ENCODE peak calls at places on chromosomes 7 and 10, in nine cellular contexts. B is ovary, H is GM12891, R is HepG2, X is GM12892, W is sigmoid colon, L is body of pancreas, I is testis, E is heart left ventricle. Y is an unnamed sample.

GRCh38 chr7:122663733-122664132 is 35.2 kb downstream of the RNF133 start:
- DNase-seq in L (no peak), E (no peak), I (no peak), W (no peak), H (no peak), B (no peak), X (no peak), R (no peak), Y (no peak)

GRCh38 chr7:133434246-133434865 is 181.5 kb downstream of the EXOC4 start:
- DNase-seq in I (no peak), R (peak), B (no peak), W (no peak), L (no peak), E (no peak), X (no peak), H (no peak), Y (peak)

GRCh38 chr7:34735526-34735925 is 77.5 kb downstream of the NPSR1 start:
- DNase-seq in W (no peak), B (no peak), X (no peak), L (no peak), E (no peak), R (no peak), I (no peak), H (no peak), Y (no peak)

GRCh38 chr7:117489911-117490310 is 10.1 kb downstream of the CFTR start:
- DNase-seq in I (no peak), W (no peak), X (no peak), L (no peak), B (no peak), R (peak), E (no peak), H (no peak), Y (no peak)

GRCh38 chr7:115844857-115845256 is 185.7 kb downstream of the TFEC start:
- DNase-seq in W (no peak), H (no peak), L (no peak), B (no peak), I (no peak), X (no peak), E (no peak), R (no peak), Y (no peak)

GRCh38 chr10:89235073-89235798 is 16.3 kb downstream of the LIPA start:
- DNase-seq in E (peak), H (no peak), W (peak), R (no peak), X (no peak), B (no peak), I (peak), L (peak), Y (no peak)

GRCh38 chr7:114708646-114709045 is 213.2 kb upstream of the MDFIC start:
- DNase-seq in R (no peak), I (no peak), E (no peak), W (no peak), B (no peak), H (no peak), X (no peak), L (peak), Y (no peak)

GRCh38 chr7:16526742-16527540 is at the start of gene LRRC72:
- DNase-seq in L (no peak), W (no peak), R (no peak), E (no peak), I (no peak), H (no peak), X (no peak), B (no peak), Y (no peak)

GRCh38 chr7:13037216-13037615 is 349.8 kb downstream of the ARL4A start:
- DNase-seq in H (no peak), B (no peak), I (no peak), R (no peak), L (no peak), W (no peak), E (no peak), X (no peak), Y (no peak)

GRCh38 chr7:99918959-99919813 is at the start of gene TRIM4:
- DNase-seq in L (peak), E (peak), I (peak), W (peak), B (peak), X (peak), R (peak), H (peak), Y (peak)

GRCh38 chr10:118672766-118673715 is 77.6 kb upstream of the PRLHR start:
- DNase-seq in R (no peak), E (no peak), L (no peak), I (no peak), W (peak), H (no peak), X (no peak), B (no peak), Y (no peak)

GRCh38 chr7:124074007-124074406 is 41.1 kb upstream of the TMEM229A start:
- DNase-seq in L (no peak), X (no peak), W (no peak), B (no peak), H (no peak), I (peak), R (no peak), E (no peak), Y (no peak)

GRCh38 chr7:27191716-27192545 is 6.9 kb upstream of the HOXA11 start:
- DNase-seq in H (no peak), I (no peak), B (no peak), X (no peak), E (no peak), L (no peak), R (no peak), W (peak), Y (no peak)

GRCh38 chr10:24385776-24386175 is 176.8 kb downstream of the KIAA1217 start:
- DNase-seq in I (peak), B (peak), W (no peak), E (peak), X (no peak), R (no peak), L (no peak), H (no peak), Y (no peak)

GRCh38 chr7:101560856-101561255 is 68.2 kb downstream of the MYL10 start:
- DNase-seq in X (no peak), L (no peak), W (peak), R (no peak), I (no peak), H (no peak), B (no peak), E (no peak), Y (no peak)

GRCh38 chr10:8511026-8511425 is 456.5 kb downstream of the GATA3 start:
- DNase-seq in X (no peak), H (no peak), I (no peak), W (no peak), R (no peak), B (no peak), L (no peak), E (no peak), Y (no peak)

GRCh38 chr10:93272884-93273675 is 199.4 kb downstream of the CYP26A1 start:
- DNase-seq in X (no peak), E (no peak), H (no peak), I (no peak), B (no peak), R (no peak), W (no peak), L (no peak), Y (no peak)

GRCh38 chr7:1270181-1270580 is 37.5 kb downstream of the UNCX start:
- DNase-seq in B (no peak), H (no peak), R (no peak), L (no peak), W (no peak), E (no peak), X (no peak), I (no peak), Y (no peak)

GRCh38 chr10:43676360-43676759 is 27.7 kb upstream of the ZNF32 start:
- DNase-seq in X (no peak), I (no peak), R (no peak), L (no peak), W (peak), H (no peak), E (no peak), B (no peak), Y (no peak)

DNA sequence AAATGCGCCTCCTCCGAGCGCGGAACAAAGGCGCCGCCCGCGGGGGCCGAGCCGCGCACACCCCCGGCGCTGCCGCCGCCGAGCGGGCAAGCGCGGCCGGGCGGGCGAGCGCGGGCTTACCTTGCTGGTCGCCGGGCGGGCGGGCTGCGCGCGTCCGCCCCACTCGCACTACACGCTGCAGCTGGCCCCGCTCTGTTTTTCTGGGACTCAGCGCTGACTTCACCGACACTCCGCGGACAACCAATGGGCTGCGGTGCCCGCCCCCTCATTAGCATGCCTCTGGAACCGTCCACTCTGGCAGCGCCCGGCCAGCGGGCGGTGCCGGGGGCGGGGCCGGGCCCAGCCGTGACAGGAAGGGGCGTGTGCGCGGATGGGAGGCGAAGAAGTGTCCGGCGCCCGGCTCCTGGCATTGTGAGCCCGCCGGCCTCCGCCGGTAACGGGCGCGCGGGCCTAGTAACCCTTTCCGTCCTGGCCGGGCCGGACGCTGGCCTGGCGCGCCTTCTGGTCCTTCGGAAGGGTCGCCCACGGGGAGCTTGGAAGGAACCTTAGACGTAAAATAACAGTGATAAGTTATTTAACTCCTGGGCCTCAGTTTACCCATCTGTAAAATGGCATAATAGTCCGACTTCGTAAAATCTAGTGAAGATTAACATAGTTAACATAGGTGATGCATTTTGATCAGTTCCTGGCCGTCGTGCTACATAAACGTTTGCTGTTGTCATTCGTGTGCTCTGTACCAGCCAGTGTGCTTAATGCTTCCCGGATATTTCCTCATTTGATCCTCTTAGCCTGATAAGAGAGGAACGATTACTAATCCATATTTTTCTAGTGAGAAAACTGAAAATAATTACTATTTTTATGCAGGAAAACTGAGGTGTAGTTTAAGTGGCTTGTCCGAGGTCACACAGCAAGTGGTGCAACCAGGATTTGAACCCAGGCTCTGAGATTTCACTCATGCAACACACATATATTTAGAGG is at the start of gene SORBS1:
- DNase-seq in I (peak), L (peak), E (peak), H (peak), W (peak), X (peak), R (peak), B (peak), Y (peak)
- TF ChIP-seq POLR2A in I (peak), L (peak), E (peak), H (no peak), W (no peak), X (peak), R (peak), B (peak), Y (peak)

DNA sequence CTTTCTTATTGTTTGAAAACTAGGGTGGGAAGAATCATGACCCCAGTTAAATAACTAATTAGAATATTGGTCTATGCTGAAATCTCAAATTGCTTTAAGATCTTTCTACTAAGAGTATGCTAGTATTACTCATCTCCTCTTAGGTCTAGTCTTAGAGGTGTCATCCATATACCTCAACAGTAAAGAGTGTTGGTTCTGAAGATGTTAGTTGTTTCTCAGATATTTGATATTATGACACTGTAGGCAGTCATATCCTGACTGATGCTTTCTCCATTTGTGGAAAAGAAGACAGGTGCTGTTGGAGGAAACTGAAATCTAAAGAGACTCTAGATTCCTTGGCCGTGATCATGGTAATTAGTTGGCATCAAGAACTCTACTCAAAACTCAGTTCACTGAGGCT is 21.2 kb downstream of the BPGM start:
- DNase-seq in H (no peak), X (no peak), E (no peak), I (no peak), L (no peak), R (no peak), B (no peak), W (no peak), Y (no peak)
- TF ChIP-seq POLR2A in H (no peak), X (no peak), E (no peak), I (no peak), L (no peak), R (no peak), B (no peak), W (no peak), Y (no peak)

GRCh38 chr10:63105811-63106755 is 27.0 kb upstream of the NRBF2 start:
- DNase-seq in E (peak), X (no peak), W (no peak), L (peak), H (no peak), I (no peak), B (no peak), R (no peak), Y (no peak)
- TF ChIP-seq POLR2A in E (no peak), X (no peak), W (no peak), L (no peak), H (no peak), I (no peak), B (no peak), R (no peak), Y (no peak)

GRCh38 chr7:37920619-37921339 is at the start of gene EPDR1:
- DNase-seq in I (peak), H (no peak), X (no peak), W (peak), E (peak), B (peak), R (peak), L (peak), Y (peak)
- TF ChIP-seq POLR2A in I (no peak), H (no peak), X (no peak), W (no peak), E (no peak), B (no peak), R (peak), L (peak), Y (peak)

GRCh38 chr7:141102436-141102835 is 28.6 kb downstream of the TMEM178B start:
- DNase-seq in L (no peak), E (no peak), W (no peak), B (no peak), I (no peak), H (no peak), X (no peak), R (no peak), Y (no peak)
- TF ChIP-seq POLR2A in L (no peak), E (no peak), W (no peak), B (no peak), I (no peak), H (no peak), X (no peak), R (no peak), Y (no peak)

DNA sequence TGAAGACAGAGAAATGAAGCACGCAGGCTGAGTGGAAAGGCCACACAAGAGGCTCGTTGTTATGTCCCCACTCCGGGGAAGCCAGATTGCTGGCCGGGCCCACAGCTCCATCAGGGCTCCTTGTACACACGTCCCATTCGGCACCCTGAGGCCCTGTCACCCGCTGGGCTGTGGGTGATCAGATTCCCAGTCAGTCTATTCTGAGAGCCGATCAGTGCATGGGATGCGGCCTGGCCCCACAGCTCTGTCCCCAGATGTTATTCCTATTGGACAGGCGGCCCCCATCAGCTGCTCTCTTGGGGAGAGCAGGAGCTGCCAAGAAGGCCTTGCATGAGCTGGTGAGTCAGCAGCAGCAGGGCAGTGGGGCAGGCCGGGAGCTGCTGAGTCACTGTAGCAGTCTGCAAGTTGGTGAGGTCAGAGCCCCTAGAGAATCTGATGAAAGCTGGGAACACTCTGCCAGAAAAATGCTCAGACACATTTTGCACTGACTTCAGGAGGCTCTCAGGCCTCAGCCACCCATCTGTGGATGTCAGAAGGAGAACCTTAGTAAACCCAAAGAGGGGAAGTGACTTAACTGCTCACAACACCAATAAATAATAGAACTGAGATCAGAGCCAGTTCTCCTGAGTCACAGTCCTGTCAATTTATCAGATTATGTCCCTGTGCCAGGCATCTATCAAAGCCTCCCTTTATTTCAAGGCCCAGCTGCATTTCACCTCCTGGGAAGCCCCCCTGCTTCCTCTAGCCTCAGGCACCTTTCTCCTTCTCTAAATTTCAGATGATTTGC is 9.4 kb upstream of the PSAP start:
- DNase-seq in B (peak), E (peak), R (peak), H (peak), W (peak), X (no peak), L (peak), I (peak), Y (peak)
- TF ChIP-seq POLR2A in B (no peak), E (peak), R (no peak), H (peak), W (no peak), X (no peak), L (no peak), I (no peak), Y (peak)

DNA sequence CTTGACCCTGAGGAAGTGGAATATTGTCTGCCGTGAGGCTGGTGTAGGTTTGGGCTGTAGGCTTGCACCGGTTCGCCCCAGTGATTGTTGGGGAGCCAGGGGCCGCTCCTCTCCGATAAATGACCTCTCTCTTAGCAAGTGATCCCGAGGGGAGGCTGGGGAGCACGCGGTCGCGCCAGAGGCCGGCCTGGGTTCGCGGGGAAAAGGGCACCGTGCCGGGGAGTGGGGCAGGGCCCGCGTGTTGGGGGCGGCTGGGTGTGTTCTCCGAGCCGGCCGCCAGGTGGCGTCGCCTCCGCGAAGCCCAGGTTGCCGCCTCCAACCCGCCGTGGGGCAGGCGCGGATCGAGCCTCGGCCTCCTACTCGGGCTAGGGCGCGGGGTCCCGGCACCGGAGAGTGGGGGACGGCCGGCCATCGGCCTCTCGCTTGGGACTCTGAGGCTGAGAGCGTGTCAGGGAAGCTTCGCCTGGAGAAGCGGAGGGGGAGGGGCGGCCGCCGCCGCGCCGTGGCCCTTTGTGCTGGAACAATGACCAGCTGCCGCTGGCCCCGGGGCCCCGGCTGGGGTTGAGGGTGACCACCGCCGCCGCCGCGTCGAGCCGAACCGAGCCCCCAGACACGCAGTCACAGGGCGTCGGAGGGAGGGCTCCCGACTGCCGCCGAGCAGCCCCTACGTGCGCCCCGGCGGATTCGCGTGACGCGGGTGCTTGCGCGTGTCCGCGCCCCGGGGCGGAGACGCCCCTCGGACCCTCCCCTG is 442 bp upstream of the LZTS2 start:
- DNase-seq in W (peak), B (peak), R (peak), L (peak), E (peak), I (peak), H (peak), X (peak), Y (peak)
- TF ChIP-seq POLR2A in W (peak), B (peak), R (no peak), L (peak), E (peak), I (peak), H (no peak), X (peak), Y (peak)